ENCODE peak calls at places on chromosomes 5 and 9, in six cellular contexts. One of them, this sample, is unnamed.

GRCh38 chr5:157481255-157481654 is 21.2 kb downstream of the NIPAL4 start:
- DNase-seq in GOT3: no peak
- DNase-seq in T-helper 2 cell: no peak
- DNase-seq in right cardiac atrium: no peak
- DNase-seq in activated CD8-positive, alpha-beta memory T cell treated with anti-CD3 and anti-CD28 coated beads for 1 hour: no peak
- DNase-seq in OCI-LY7: peak
- DNase-seq in this sample: no peak

GRCh38 chr5:141617128-141617527 is 1.7 kb downstream of the DIAPH1 start:
- DNase-seq in activated CD8-positive, alpha-beta memory T cell treated with anti-CD3 and anti-CD28 coated beads for 1 hour: no peak
- DNase-seq in right cardiac atrium: no peak
- DNase-seq in T-helper 2 cell: no peak
- DNase-seq in OCI-LY7: no peak
- DNase-seq in GOT3: no peak
- DNase-seq in this sample: no peak

GRCh38 chr9:126854734-126855133 is 5.7 kb upstream of the ZBTB34 start:
- DNase-seq in GOT3: no peak
- DNase-seq in right cardiac atrium: no peak
- DNase-seq in T-helper 2 cell: no peak
- DNase-seq in OCI-LY7: no peak
- DNase-seq in activated CD8-positive, alpha-beta memory T cell treated with anti-CD3 and anti-CD28 coated beads for 1 hour: no peak
- DNase-seq in this sample: no peak

GRCh38 chr9:88420227-88420626 is 32.0 kb downstream of the SPIN1 start:
- DNase-seq in activated CD8-positive, alpha-beta memory T cell treated with anti-CD3 and anti-CD28 coated beads for 1 hour: no peak
- DNase-seq in right cardiac atrium: no peak
- DNase-seq in GOT3: no peak
- DNase-seq in T-helper 2 cell: no peak
- DNase-seq in OCI-LY7: no peak
- DNase-seq in this sample: no peak

GRCh38 chr5:58201922-58202648 is 257.8 kb downstream of the PLK2 start:
- DNase-seq in OCI-LY7: no peak
- DNase-seq in T-helper 2 cell: no peak
- DNase-seq in activated CD8-positive, alpha-beta memory T cell treated with anti-CD3 and anti-CD28 coated beads for 1 hour: no peak
- DNase-seq in right cardiac atrium: no peak
- DNase-seq in GOT3: no peak
- DNase-seq in this sample: no peak

GRCh38 chr5:140547508-140548299 is at the start of gene EIF4EBP3:
- DNase-seq in activated CD8-positive, alpha-beta memory T cell treated with anti-CD3 and anti-CD28 coated beads for 1 hour: peak
- DNase-seq in OCI-LY7: peak
- DNase-seq in right cardiac atrium: peak
- DNase-seq in GOT3: peak
- DNase-seq in T-helper 2 cell: peak
- DNase-seq in this sample: peak

GRCh38 chr5:120160120-120160895 is 303.8 kb upstream of the PRR16 start:
- DNase-seq in GOT3: no peak
- DNase-seq in right cardiac atrium: no peak
- DNase-seq in activated CD8-positive, alpha-beta memory T cell treated with anti-CD3 and anti-CD28 coated beads for 1 hour: no peak
- DNase-seq in T-helper 2 cell: no peak
- DNase-seq in OCI-LY7: no peak
- DNase-seq in this sample: no peak

GRCh38 chr5:137137013-137137632 is 362.0 kb downstream of the SPOCK1 start:
- DNase-seq in GOT3: no peak
- DNase-seq in right cardiac atrium: no peak
- DNase-seq in OCI-LY7: no peak
- DNase-seq in activated CD8-positive, alpha-beta memory T cell treated with anti-CD3 and anti-CD28 coated beads for 1 hour: no peak
- DNase-seq in T-helper 2 cell: no peak
- DNase-seq in this sample: no peak

GRCh38 chr5:55104036-55104767 is 1.8 kb downstream of the GZMA start:
- DNase-seq in T-helper 2 cell: no peak
- DNase-seq in GOT3: no peak
- DNase-seq in OCI-LY7: no peak
- DNase-seq in right cardiac atrium: no peak
- DNase-seq in activated CD8-positive, alpha-beta memory T cell treated with anti-CD3 and anti-CD28 coated beads for 1 hour: no peak
- DNase-seq in this sample: no peak

GRCh38 chr9:137703842-137704508 is 85.2 kb downstream of the EHMT1 start:
- DNase-seq in OCI-LY7: no peak
- DNase-seq in activated CD8-positive, alpha-beta memory T cell treated with anti-CD3 and anti-CD28 coated beads for 1 hour: no peak
- DNase-seq in GOT3: no peak
- DNase-seq in T-helper 2 cell: no peak
- DNase-seq in right cardiac atrium: no peak
- DNase-seq in this sample: no peak

This sample was measured in amniotic stem cell.